ENCODE peak calls at places on chromosomes 12 and 14, in six cellular contexts. H is astrocyte of the spinal cord, V is progenitor cell of endocrine pancreas, G is ovary, W is neural progenitor cell, I is body of pancreas. U is an unnamed sample.

GRCh38 chr12:62133440-62133839 is 126.8 kb upstream of the USP15 start:
- DNase-seq in H (no peak), V (no peak), G (no peak), W (no peak), I (no peak), U (no peak)

GRCh38 chr14:72182773-72183432 is 250.7 kb downstream of the RGS6 start:
- DNase-seq in H (no peak), V (no peak), G (no peak), W (no peak), I (no peak), U (no peak)

GRCh38 chr14:58100735-58101368 is 51.2 kb downstream of the ARMH4 start:
- DNase-seq in H (peak), V (no peak), G (no peak), W (no peak), I (no peak), U (peak)

GRCh38 chr12:52850681-52851080 is 1.9 kb upstream of the KRT78 start:
- DNase-seq in H (no peak), V (no peak), G (no peak), W (no peak), I (no peak), U (no peak)

GRCh38 chr14:104394606-104394910 is 185.0 kb upstream of the C14orf180 start:
- DNase-seq in H (no peak), V (no peak), G (no peak), W (no peak), I (no peak), U (no peak)

GRCh38 chr12:64821116-64821630 is 3.3 kb upstream of the TBC1D30 start:
- DNase-seq in H (no peak), V (no peak), G (no peak), W (no peak), I (no peak), U (no peak)

GRCh38 chr14:90960818-90961217 is 99.6 kb downstream of the RPS6KA5 start:
- DNase-seq in H (no peak), V (no peak), G (no peak), W (no peak), I (no peak), U (no peak)

GRCh38 chr12:88185988-88186387 is 43.9 kb downstream of the TMTC3 start:
- DNase-seq in H (peak), V (no peak), G (no peak), W (no peak), I (no peak), U (peak)

GRCh38 chr12:30965613-30965985 is 39.1 kb downstream of the TSPAN11 start:
- DNase-seq in H (no peak), V (no peak), G (no peak), W (no peak), I (peak), U (no peak)
- TF ChIP-seq CTCF in H (peak), V (peak), G (no peak), W (peak), I (peak), U (peak)

DNA sequence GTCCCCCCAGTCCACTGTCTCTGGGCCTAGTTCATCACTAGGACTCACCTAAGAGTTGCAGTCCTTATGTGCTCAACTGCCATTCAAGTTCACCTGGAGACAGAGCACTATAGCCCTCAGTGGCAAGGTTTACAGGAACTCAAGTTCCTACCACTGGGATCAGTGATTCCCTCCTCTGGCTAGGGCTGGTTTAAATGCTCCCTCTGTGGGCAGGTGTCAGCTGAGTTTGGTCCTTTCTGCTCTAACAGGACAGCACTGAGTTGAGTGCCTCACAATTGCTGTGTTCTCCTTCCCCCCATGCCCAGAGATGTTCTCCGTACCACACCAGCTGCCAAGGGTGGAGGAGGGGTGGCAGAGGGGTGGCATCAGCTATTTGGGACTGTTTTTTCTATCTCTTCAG is 20.8 kb upstream of the SAV1 start:
- DNase-seq in H (no peak), V (no peak), G (no peak), W (no peak), I (no peak), U (no peak)
- TF ChIP-seq CTCF in H (no peak), V (no peak), G (no peak), W (no peak), I (no peak), U (no peak)

GRCh38 chr12:68932701-68933563 is at the start of gene CPM:
- DNase-seq in H (no peak), V (peak), G (peak), W (peak), I (peak), U (peak)
- TF ChIP-seq CTCF in H (no peak), V (peak), G (no peak), W (no peak), I (no peak), U (no peak)

GRCh38 chr12:113358381-113359132 is at the start of gene PLBD2:
- DNase-seq in H (peak), V (peak), G (peak), W (peak), I (peak), U (peak)
- TF ChIP-seq CTCF in H (peak), V (peak), G (no peak), W (no peak), I (no peak), U (no peak)

GRCh38 chr14:99207456-99207855 is 64.5 kb downstream of the BCL11B start:
- DNase-seq in H (no peak), V (no peak), G (no peak), W (no peak), I (no peak), U (no peak)

GRCh38 chr14:99211410-99211809 is 60.6 kb downstream of the BCL11B start:
- DNase-seq in H (no peak), V (no peak), G (no peak), W (no peak), I (no peak), U (no peak)

GRCh38 chr14:99210333-99210732 is 61.7 kb downstream of the BCL11B start:
- DNase-seq in H (no peak), V (no peak), G (no peak), W (no peak), I (no peak), U (no peak)

GRCh38 chr14:99212199-99212598 is 59.8 kb downstream of the BCL11B start:
- DNase-seq in H (no peak), V (no peak), G (no peak), W (no peak), I (no peak), U (no peak)

DNA sequence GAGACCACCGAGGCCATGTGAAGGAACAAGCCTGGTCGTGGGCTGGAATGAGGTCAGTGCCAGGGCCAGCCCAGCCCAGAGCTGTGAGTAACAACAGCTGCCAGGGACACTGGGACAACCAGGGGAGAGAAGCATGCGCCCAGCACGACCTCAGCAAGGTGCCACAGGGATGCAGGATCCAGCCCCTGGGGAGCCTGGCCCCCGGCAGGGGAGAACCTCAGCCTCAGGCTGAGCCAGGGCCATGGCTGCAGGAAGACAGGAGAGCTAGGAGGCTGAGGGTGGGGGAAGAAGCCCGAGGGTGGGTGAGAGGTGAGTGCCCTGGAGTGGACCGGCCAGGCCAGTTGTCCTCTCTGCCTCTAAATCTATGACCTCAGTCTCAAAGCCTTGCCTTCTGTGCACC is 62.6 kb downstream of the BCL11B start:
- DNase-seq in H (no peak), V (no peak), G (no peak), W (no peak), I (no peak), U (no peak)
- TF ChIP-seq CTCF in H (no peak), V (no peak), G (no peak), W (no peak), I (no peak), U (no peak)

GRCh38 chr14:69933623-69934275 is 54.5 kb downstream of the SMOC1 start:
- DNase-seq in H (no peak), V (no peak), G (no peak), W (no peak), I (no peak), U (no peak)
- TF ChIP-seq CTCF in H (no peak), V (no peak), G (no peak), W (no peak), I (no peak), U (no peak)

GRCh38 chr14:68674538-68675232 is 118.2 kb downstream of the ZFP36L1 start:
- DNase-seq in H (no peak), V (no peak), G (no peak), W (no peak), I (no peak), U (no peak)

GRCh38 chr14:68673464-68673863 is 119.4 kb downstream of the ZFP36L1 start:
- DNase-seq in H (no peak), V (no peak), G (no peak), W (no peak), I (no peak), U (no peak)

GRCh38 chr14:68670344-68670725 is 122.5 kb downstream of the ZFP36L1 start:
- DNase-seq in H (no peak), V (no peak), G (peak), W (no peak), I (peak), U (no peak)

GRCh38 chr14:68671899-68672298 is 121.0 kb downstream of the ZFP36L1 start:
- DNase-seq in H (no peak), V (no peak), G (no peak), W (no peak), I (no peak), U (no peak)

DNA sequence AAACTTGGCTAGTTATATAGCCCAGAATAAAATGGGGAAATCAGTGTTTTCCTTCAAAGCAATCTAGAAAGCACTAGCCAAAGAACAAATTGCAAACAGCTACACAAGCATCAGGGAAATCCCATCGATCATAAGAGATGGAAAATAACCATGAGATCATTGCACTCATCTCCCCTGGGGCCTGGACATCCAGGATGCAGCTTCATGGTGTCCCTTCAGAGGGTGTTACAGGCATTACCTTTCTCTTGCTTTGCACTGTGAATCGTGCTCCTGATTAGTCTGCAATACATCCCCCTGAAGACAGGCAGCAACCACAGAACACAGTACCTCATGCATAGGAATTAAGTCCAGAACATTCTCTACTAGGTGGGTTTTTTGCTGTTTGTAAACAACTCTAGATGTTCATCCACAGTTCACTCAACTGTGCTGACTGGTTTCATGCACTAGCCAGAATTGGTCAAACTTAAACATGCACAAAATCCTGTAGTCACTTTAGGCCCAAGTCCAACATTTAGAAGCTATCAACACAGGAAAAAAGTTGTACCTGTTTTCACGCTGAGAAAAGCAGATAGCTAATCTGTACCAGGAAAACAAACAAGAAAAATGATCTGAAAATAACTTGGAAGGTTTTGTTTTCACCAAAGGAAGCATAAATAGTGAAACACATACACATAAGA is 120.1 kb downstream of the ZFP36L1 start:
- DNase-seq in H (no peak), V (no peak), G (peak), W (no peak), I (no peak), U (peak)
- TF ChIP-seq CTCF in H (no peak), V (no peak), G (no peak), W (no peak), I (peak), U (no peak)

GRCh38 chr12:54010053-54010971 is 1.5 kb downstream of the HOXC8 start:
- DNase-seq in H (no peak), V (no peak), G (no peak), W (no peak), I (no peak), U (no peak)

GRCh38 chr12:54011665-54012532 is 3.1 kb downstream of the HOXC8 start:
- DNase-seq in H (no peak), V (no peak), G (no peak), W (no peak), I (no peak), U (no peak)

GRCh38 chr12:54010972-54011664 is 2.3 kb downstream of the HOXC8 start:
- DNase-seq in H (no peak), V (no peak), G (no peak), W (no peak), I (no peak), U (no peak)

GRCh38 chr12:54014315-54015209 is 5.8 kb downstream of the HOXC8 start:
- DNase-seq in H (no peak), V (no peak), G (no peak), W (no peak), I (no peak), U (no peak)

GRCh38 chr12:54012631-54013398 is 4.0 kb downstream of the HOXC8 start:
- DNase-seq in H (no peak), V (no peak), G (no peak), W (no peak), I (no peak), U (no peak)
- TF ChIP-seq CTCF in H (no peak), V (no peak), G (no peak), W (peak), I (no peak), U (no peak)

GRCh38 chr12:77685112-77685511 is 145.6 kb upstream of the NAV3 start:
- DNase-seq in H (peak), V (peak), G (peak), W (peak), I (peak), U (peak)

GRCh38 chr12:77685906-77686305 is 144.8 kb upstream of the NAV3 start:
- DNase-seq in H (no peak), V (no peak), G (no peak), W (no peak), I (no peak), U (no peak)

GRCh38 chr12:77689510-77690086 is 141.1 kb upstream of the NAV3 start:
- DNase-seq in H (no peak), V (no peak), G (no peak), W (no peak), I (no peak), U (no peak)

GRCh38 chr12:77687346-77687745 is 143.3 kb upstream of the NAV3 start:
- DNase-seq in H (no peak), V (no peak), G (no peak), W (no peak), I (no peak), U (no peak)

GRCh38 chr12:77686760-77687159 is 143.9 kb upstream of the NAV3 start:
- DNase-seq in H (peak), V (no peak), G (no peak), W (no peak), I (no peak), U (peak)
- TF ChIP-seq CTCF in H (peak), V (peak), G (no peak), W (peak), I (no peak), U (no peak)

GRCh38 chr12:92145731-92146496 is at the start of gene BTG1:
- DNase-seq in H (peak), V (peak), G (peak), W (peak), I (peak), U (peak)
- TF ChIP-seq CTCF in H (no peak), V (no peak), G (peak), W (peak), I (peak), U (no peak)

U was measured in cardiac fibroblast.